ENCODE peak calls at places on chromosomes 11 and 22, in seven cellular contexts. One of them, this sample, is unnamed.

GRCh38 chr22:45096256-45096907 is 67.3 kb upstream of the NUP50 start:
- DNase-seq in fibroblast of lung: peak; percentile 61
- DNase-seq in IMR-90: peak; percentile 58
- DNase-seq in neuronal stem cell: peak; percentile 50
- DNase-seq in GM23248: peak; percentile 75
- DNase-seq in endothelial cell of umbilical vein: peak; percentile 57
- DNase-seq in astrocyte: peak; percentile 20
- DNase-seq in this sample: peak; percentile 42

GRCh38 chr11:117037279-117037951 is 60.8 kb downstream of the SIK3 start:
- DNase-seq in IMR-90: no peak
- DNase-seq in fibroblast of lung: no peak
- DNase-seq in GM23248: peak; percentile 18
- DNase-seq in endothelial cell of umbilical vein: peak; percentile 82
- DNase-seq in neuronal stem cell: no peak
- DNase-seq in astrocyte: peak; percentile 33
- DNase-seq in this sample: no peak

GRCh38 chr11:59400461-59401261 is 25.6 kb downstream of the OR5A2 start:
- DNase-seq in GM23248: no peak
- DNase-seq in astrocyte: no peak
- DNase-seq in IMR-90: no peak
- DNase-seq in endothelial cell of umbilical vein: no peak
- DNase-seq in fibroblast of lung: no peak
- DNase-seq in neuronal stem cell: no peak
- DNase-seq in this sample: no peak

GRCh38 chr11:83054904-83055380 is 16.8 kb downstream of the RAB30 start:
- DNase-seq in astrocyte: no peak
- DNase-seq in IMR-90: no peak
- DNase-seq in GM23248: no peak
- DNase-seq in neuronal stem cell: no peak
- DNase-seq in fibroblast of lung: no peak
- DNase-seq in endothelial cell of umbilical vein: no peak
- DNase-seq in this sample: peak; percentile 94

GRCh38 chr22:41772645-41773044 is 27.8 kb upstream of the CCDC134 start:
- DNase-seq in fibroblast of lung: no peak
- DNase-seq in GM23248: peak; percentile 35
- DNase-seq in IMR-90: peak; percentile 9
- DNase-seq in astrocyte: no peak
- DNase-seq in endothelial cell of umbilical vein: no peak
- DNase-seq in neuronal stem cell: no peak
- DNase-seq in this sample: no peak

GRCh38 chr11:113447621-113448310 is 27.4 kb downstream of the DRD2 start:
- DNase-seq in GM23248: peak; percentile 75
- DNase-seq in fibroblast of lung: no peak
- DNase-seq in IMR-90: peak; percentile 40
- DNase-seq in endothelial cell of umbilical vein: no peak
- DNase-seq in astrocyte: peak; percentile 82
- DNase-seq in neuronal stem cell: no peak
- DNase-seq in this sample: no peak

GRCh38 chr11:114172871-114173444 is 113.4 kb downstream of the ZBTB16 start:
- DNase-seq in astrocyte: no peak
- DNase-seq in neuronal stem cell: no peak
- DNase-seq in IMR-90: no peak
- DNase-seq in fibroblast of lung: no peak
- DNase-seq in GM23248: no peak
- DNase-seq in endothelial cell of umbilical vein: no peak
- DNase-seq in this sample: peak; percentile 73

GRCh38 chr11:66846671-66847091 is 3.4 kb downstream of the RCE1 start:
- DNase-seq in astrocyte: no peak
- DNase-seq in IMR-90: no peak
- DNase-seq in endothelial cell of umbilical vein: peak; percentile 32
- DNase-seq in neuronal stem cell: no peak
- DNase-seq in GM23248: peak; percentile 35
- DNase-seq in fibroblast of lung: no peak
- DNase-seq in this sample: no peak

GRCh38 chr11:93741882-93742226 is 382 bp downstream of the C11orf54 start:
- DNase-seq in GM23248: peak; percentile 74
- DNase-seq in IMR-90: peak; percentile 68
- DNase-seq in fibroblast of lung: peak; percentile 67
- DNase-seq in neuronal stem cell: no peak
- DNase-seq in astrocyte: peak; percentile 56
- DNase-seq in endothelial cell of umbilical vein: no peak
- DNase-seq in this sample: peak; percentile 47

GRCh38 chr11:130779943-130780342 is 136.3 kb downstream of the SNX19 start:
- DNase-seq in GM23248: no peak
- DNase-seq in neuronal stem cell: no peak
- DNase-seq in fibroblast of lung: no peak
- DNase-seq in endothelial cell of umbilical vein: no peak
- DNase-seq in IMR-90: no peak
- DNase-seq in astrocyte: no peak
- DNase-seq in this sample: no peak

GRCh38 chr11:8250446-8250845 is 13.2 kb downstream of the LMO1 start:
- DNase-seq in GM23248: no peak
- DNase-seq in astrocyte: no peak
- DNase-seq in neuronal stem cell: no peak
- DNase-seq in endothelial cell of umbilical vein: no peak
- DNase-seq in IMR-90: no peak
- DNase-seq in fibroblast of lung: no peak
- DNase-seq in this sample: no peak

DNA sequence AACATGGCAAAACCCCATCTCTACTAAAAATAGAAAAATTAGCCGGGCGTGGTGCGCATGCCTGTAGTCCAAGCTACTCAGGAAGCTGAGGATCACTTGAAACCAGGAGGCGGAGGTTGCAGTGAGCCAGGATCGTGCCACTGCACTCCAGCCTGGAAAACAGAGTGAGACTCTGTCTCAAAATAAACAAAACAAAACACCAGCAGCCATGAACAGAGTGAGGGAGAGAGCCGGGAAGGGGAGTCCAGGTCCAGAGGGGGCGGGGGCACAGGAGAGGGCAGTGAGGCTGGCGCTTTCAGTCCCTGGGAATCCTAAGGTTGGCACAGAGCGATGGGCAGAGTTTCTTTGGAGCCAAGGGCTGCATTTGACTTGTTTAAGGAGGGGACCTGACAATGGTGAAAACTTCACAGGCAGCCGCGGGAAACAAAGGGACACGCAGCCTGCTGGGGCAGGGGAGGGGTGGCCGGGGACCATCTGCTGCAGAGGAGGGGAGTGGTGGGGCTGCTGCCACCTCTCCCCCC is 2.5 kb downstream of the MFNG start:
- DNase-seq in GM23248: peak; percentile 33
- DNase-seq in neuronal stem cell: no peak
- DNase-seq in IMR-90: no peak
- DNase-seq in astrocyte: no peak
- DNase-seq in fibroblast of lung: no peak
- DNase-seq in endothelial cell of umbilical vein: peak; percentile 71
- DNase-seq in this sample: no peak
- H3K4me1 ChIP-seq in GM23248: peaks cover 4% of the 10 kb centered on the region
- H3K4me1 ChIP-seq in neuronal stem cell: peaks cover 43% of the 10 kb centered on the region
- H3K4me1 ChIP-seq in IMR-90: peaks cover 11% of the 10 kb centered on the region
- H3K4me1 ChIP-seq in astrocyte: peaks cover 9% of the 10 kb centered on the region
- H3K4me1 ChIP-seq in fibroblast of lung: peaks cover 2% of the 10 kb centered on the region
- H3K4me1 ChIP-seq in endothelial cell of umbilical vein: peaks cover 34% of the 10 kb centered on the region
- H3K4me1 ChIP-seq in this sample: peaks cover 13% of the 10 kb centered on the region

DNA sequence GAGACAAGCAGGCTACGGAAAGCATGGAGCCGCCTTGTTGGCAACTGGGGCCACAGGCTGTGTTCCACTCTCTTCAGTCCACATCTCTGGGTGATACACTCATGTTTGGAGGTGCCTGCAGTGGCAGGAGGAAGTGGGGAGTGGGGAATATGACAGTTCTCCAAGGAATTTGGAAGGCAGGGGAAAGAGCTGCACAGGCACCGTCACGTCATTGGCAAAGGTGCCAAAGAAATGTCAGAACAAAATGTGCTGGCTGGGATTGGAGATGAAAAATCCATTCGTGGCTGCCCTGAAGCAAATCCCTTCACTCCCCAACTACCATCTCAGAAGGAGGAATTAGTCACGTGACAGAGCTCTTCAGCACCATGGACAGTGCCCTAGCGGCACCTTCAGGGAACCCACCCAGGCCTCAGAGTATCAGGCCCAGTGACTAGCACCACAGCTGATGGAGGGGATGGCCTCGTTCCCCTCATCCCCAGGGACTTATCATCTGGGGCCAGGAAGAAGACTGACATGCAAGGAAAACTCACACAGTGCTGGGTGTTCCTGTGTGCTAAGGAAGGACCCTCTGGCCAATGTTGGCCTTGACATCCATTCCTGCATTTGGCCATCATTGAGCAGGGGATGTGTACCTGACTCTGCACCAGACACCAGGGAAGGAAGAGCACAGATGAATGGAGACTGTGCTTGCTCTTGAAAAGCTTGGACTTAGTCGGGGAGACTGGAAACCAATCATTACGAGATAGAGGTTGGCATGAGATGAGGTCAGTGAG is 48.5 kb upstream of the PRDM11 start:
- DNase-seq in endothelial cell of umbilical vein: peak; percentile 43
- DNase-seq in astrocyte: peak; percentile 56
- DNase-seq in IMR-90: peak; percentile 56
- DNase-seq in GM23248: peak; percentile 62
- DNase-seq in neuronal stem cell: peak; percentile 89
- DNase-seq in fibroblast of lung: peak; percentile 79
- DNase-seq in this sample: peak; percentile 67
- H3K27ac ChIP-seq in endothelial cell of umbilical vein: no peak overlapping the region
- H3K27ac ChIP-seq in astrocyte: no peak overlapping the region
- H3K27ac ChIP-seq in IMR-90: no peak overlapping the region
- H3K27ac ChIP-seq in GM23248: no peak overlapping the region
- H3K27ac ChIP-seq in neuronal stem cell: no peak overlapping the region
- H3K27ac ChIP-seq in fibroblast of lung: no peak overlapping the region
- H3K27ac ChIP-seq in this sample: no peak overlapping the region

GRCh38 chr11:46345881-46346484 is 1.3 kb upstream of the DGKZ start:
- DNase-seq in astrocyte: no peak
- DNase-seq in IMR-90: no peak
- DNase-seq in neuronal stem cell: no peak
- DNase-seq in fibroblast of lung: no peak
- DNase-seq in GM23248: no peak
- DNase-seq in endothelial cell of umbilical vein: no peak
- DNase-seq in this sample: no peak

GRCh38 chr11:46346886-46347636 is at the start of gene DGKZ:
- DNase-seq in astrocyte: peak; percentile 39
- DNase-seq in GM23248: peak; percentile 88
- DNase-seq in endothelial cell of umbilical vein: peak; percentile 84
- DNase-seq in fibroblast of lung: peak; percentile 73
- DNase-seq in neuronal stem cell: peak; percentile 90
- DNase-seq in IMR-90: peak; percentile 74
- DNase-seq in this sample: peak; percentile 90

GRCh38 chr11:46348986-46349401 is 1.7 kb downstream of the DGKZ start:
- DNase-seq in endothelial cell of umbilical vein: no peak
- DNase-seq in IMR-90: no peak
- DNase-seq in GM23248: no peak
- DNase-seq in fibroblast of lung: no peak
- DNase-seq in astrocyte: no peak
- DNase-seq in neuronal stem cell: no peak
- DNase-seq in this sample: peak; percentile 30

GRCh38 chr11:46348566-46348981 is 1.3 kb downstream of the DGKZ start:
- DNase-seq in IMR-90: no peak
- DNase-seq in GM23248: no peak
- DNase-seq in fibroblast of lung: no peak
- DNase-seq in endothelial cell of umbilical vein: no peak
- DNase-seq in astrocyte: no peak
- DNase-seq in neuronal stem cell: no peak
- DNase-seq in this sample: no peak

DNA sequence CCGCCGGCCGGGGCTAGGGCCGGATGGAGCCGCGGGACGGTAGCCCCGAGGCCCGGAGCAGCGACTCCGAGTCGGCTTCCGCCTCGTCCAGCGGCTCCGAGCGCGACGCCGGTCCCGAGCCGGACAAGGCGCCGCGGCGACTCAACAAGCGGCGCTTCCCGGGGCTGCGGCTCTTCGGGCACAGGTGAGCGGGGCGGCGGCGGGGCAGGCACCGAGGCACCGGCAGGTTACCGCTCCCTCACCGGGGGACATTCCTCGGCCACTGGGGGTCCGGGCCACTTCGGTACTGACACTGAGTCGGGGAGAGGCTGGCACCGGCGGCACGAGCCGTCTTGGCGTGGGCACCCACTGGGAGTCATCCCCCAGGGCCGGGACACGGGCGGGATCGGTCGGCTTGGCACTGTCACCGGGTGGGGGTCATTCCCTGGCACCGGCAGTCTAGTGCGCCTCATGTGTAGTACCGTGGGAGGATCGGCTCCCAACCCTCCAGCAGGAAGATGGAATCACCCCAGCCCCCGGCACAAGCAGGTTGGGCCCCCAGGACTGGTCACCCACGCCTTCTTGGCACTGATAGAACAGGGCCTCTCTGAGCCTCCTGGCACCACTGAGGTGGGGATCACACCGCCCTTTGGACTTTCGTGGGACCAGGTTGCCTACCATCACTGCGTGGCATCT is 511 bp downstream of the DGKZ start:
- DNase-seq in neuronal stem cell: no peak
- DNase-seq in IMR-90: no peak
- DNase-seq in astrocyte: no peak
- DNase-seq in fibroblast of lung: no peak
- DNase-seq in GM23248: peak; percentile 57
- DNase-seq in endothelial cell of umbilical vein: no peak
- DNase-seq in this sample: no peak
- H2AFZ ChIP-seq in neuronal stem cell: peak overlapping the region; percentile 77
- H2AFZ ChIP-seq in IMR-90: peak overlapping the region; percentile 88
- H2AFZ ChIP-seq in astrocyte: peak overlapping the region; percentile 56
- H2AFZ ChIP-seq in fibroblast of lung: peak overlapping the region; percentile 35
- H2AFZ ChIP-seq in GM23248: peak overlapping the region; percentile 48
- H2AFZ ChIP-seq in endothelial cell of umbilical vein: no peak overlapping the region
- H2AFZ ChIP-seq in this sample: peak overlapping the region; percentile 76

GRCh38 chr11:60810151-60810550 is 25.0 kb downstream of the MS4A10 start:
- DNase-seq in endothelial cell of umbilical vein: no peak
- DNase-seq in neuronal stem cell: no peak
- DNase-seq in fibroblast of lung: no peak
- DNase-seq in GM23248: no peak
- DNase-seq in astrocyte: no peak
- DNase-seq in IMR-90: no peak
- DNase-seq in this sample: no peak
- H3K4me1 ChIP-seq in endothelial cell of umbilical vein: peaks cover 12% of the 10 kb centered on the region
- H3K4me1 ChIP-seq in neuronal stem cell: no peaks in the 10 kb centered on the region
- H3K4me1 ChIP-seq in fibroblast of lung: no peaks in the 10 kb centered on the region
- H3K4me1 ChIP-seq in GM23248: no peaks in the 10 kb centered on the region
- H3K4me1 ChIP-seq in astrocyte: no peaks in the 10 kb centered on the region
- H3K4me1 ChIP-seq in IMR-90: no peaks in the 10 kb centered on the region
- H3K4me1 ChIP-seq in this sample: no peaks in the 10 kb centered on the region

This sample was measured in MM.1S.